ENCODE peak calls at places on chromosome 22, in five cellular contexts. P, N, E, K and T are unnamed samples.
A peak's percentile ranks its signal among the peaks of the same experiment; 100 is the strongest.

GRCh38 chr22:19879248-19879575 is 24.5 kb upstream of the GNB1L start:
- DNase-seq in P (no peak), N (no peak), E (no peak), K (no peak), T (no peak)

GRCh38 chr22:17266261-17266971 is 47.2 kb upstream of the ADA2 start:
- DNase-seq in P (no peak), N (no peak), E (peak; percentile 10), K (no peak), T (peak; percentile 33)

GRCh38 chr22:30906946-30907345 is 61.6 kb downstream of the MORC2 start:
- DNase-seq in P (no peak), N (no peak), E (no peak), K (no peak), T (no peak)

GRCh38 chr22:20395181-20395896 is 1.4 kb downstream of the ZNF74 start:
- DNase-seq in P (no peak), N (no peak), E (no peak), K (no peak), T (no peak)

GRCh38 chr22:21755855-21756284 is 20.3 kb upstream of the YPEL1 start:
- DNase-seq in P (no peak), N (no peak), E (no peak), K (no peak), T (no peak)

GRCh38 chr22:20803696-20804324 is 29.9 kb downstream of the SERPIND1 start:
- DNase-seq in P (no peak), N (no peak), E (no peak), K (peak; percentile 39), T (no peak)

GRCh38 chr22:34587357-34588356 is 478.3 kb upstream of the ISX start:
- DNase-seq in P (no peak), N (no peak), E (no peak), K (no peak), T (no peak)

GRCh38 chr22:49793296-49793695 is 34.4 kb downstream of the BRD1 start:
- DNase-seq in P (no peak), N (no peak), E (no peak), K (no peak), T (no peak)

GRCh38 chr22:41022470-41023298 is 69.7 kb upstream of the EP300 start:
- DNase-seq in P (peak; percentile 66), N (peak; percentile 74), E (peak; percentile 76), K (peak; percentile 89), T (peak; percentile 73)

GRCh38 chr22:43343262-43343988 is at the start of gene SCUBE1:
- DNase-seq in P (peak; percentile 26), N (peak; percentile 17), E (peak; percentile 19), K (peak; percentile 67), T (no peak)

GRCh38 chr22:45237065-45237990 is 3.4 kb downstream of the KIAA0930 start:
- DNase-seq in P (no peak), N (no peak), E (no peak), K (no peak), T (no peak)